ENCODE peak calls at places on chromosome 14, in six cellular contexts. One of them, this sample, is unnamed.

GRCh38 chr14:103483600-103483999 is 39.0 kb downstream of the CKB start:
- DNase-seq in naive thymus-derived CD4-positive, alpha-beta T cell: no peak
- DNase-seq in amniotic epithelial cell: peak; percentile 88
- DNase-seq in hippocampal formation: no peak
- DNase-seq in C1 segment of cervical spinal cord: no peak
- DNase-seq in activated naive CD4-positive, alpha-beta T cell treated with anti-CD3 and anti-CD28 coated beads for 36 hours: no peak
- DNase-seq in this sample: no peak

GRCh38 chr14:99191663-99192621 is 80.1 kb downstream of the BCL11B start:
- DNase-seq in activated naive CD4-positive, alpha-beta T cell treated with anti-CD3 and anti-CD28 coated beads for 36 hours: peak; percentile 59
- DNase-seq in hippocampal formation: peak; percentile 10
- DNase-seq in naive thymus-derived CD4-positive, alpha-beta T cell: peak; percentile 78
- DNase-seq in C1 segment of cervical spinal cord: no peak
- DNase-seq in amniotic epithelial cell: no peak
- DNase-seq in this sample: peak; percentile 3

GRCh38 chr14:90514566-90514965 is 117.7 kb downstream of the CALM1 start:
- DNase-seq in hippocampal formation: no peak
- DNase-seq in C1 segment of cervical spinal cord: no peak
- DNase-seq in naive thymus-derived CD4-positive, alpha-beta T cell: no peak
- DNase-seq in activated naive CD4-positive, alpha-beta T cell treated with anti-CD3 and anti-CD28 coated beads for 36 hours: no peak
- DNase-seq in amniotic epithelial cell: no peak
- DNase-seq in this sample: no peak

GRCh38 chr14:35401853-35402252 is 2.7 kb downstream of the NFKBIA start:
- DNase-seq in C1 segment of cervical spinal cord: no peak
- DNase-seq in hippocampal formation: no peak
- DNase-seq in amniotic epithelial cell: peak; percentile 37
- DNase-seq in naive thymus-derived CD4-positive, alpha-beta T cell: no peak
- DNase-seq in activated naive CD4-positive, alpha-beta T cell treated with anti-CD3 and anti-CD28 coated beads for 36 hours: no peak
- DNase-seq in this sample: no peak

GRCh38 chr14:73742520-73743238 is 28.5 kb upstream of the PNMA1 start:
- DNase-seq in naive thymus-derived CD4-positive, alpha-beta T cell: no peak
- DNase-seq in amniotic epithelial cell: peak; percentile 31
- DNase-seq in C1 segment of cervical spinal cord: no peak
- DNase-seq in hippocampal formation: no peak
- DNase-seq in activated naive CD4-positive, alpha-beta T cell treated with anti-CD3 and anti-CD28 coated beads for 36 hours: peak; percentile 40
- DNase-seq in this sample: no peak

GRCh38 chr14:68972507-68973272 is 6.4 kb downstream of the ACTN1 start:
- DNase-seq in activated naive CD4-positive, alpha-beta T cell treated with anti-CD3 and anti-CD28 coated beads for 36 hours: no peak
- DNase-seq in naive thymus-derived CD4-positive, alpha-beta T cell: no peak
- DNase-seq in amniotic epithelial cell: peak; percentile 77
- DNase-seq in hippocampal formation: no peak
- DNase-seq in C1 segment of cervical spinal cord: no peak
- DNase-seq in this sample: no peak

GRCh38 chr14:74875941-74876913 is at the start of gene PROX2:
- DNase-seq in amniotic epithelial cell: no peak
- DNase-seq in activated naive CD4-positive, alpha-beta T cell treated with anti-CD3 and anti-CD28 coated beads for 36 hours: peak; percentile 30
- DNase-seq in C1 segment of cervical spinal cord: no peak
- DNase-seq in hippocampal formation: peak; percentile 22
- DNase-seq in naive thymus-derived CD4-positive, alpha-beta T cell: no peak
- DNase-seq in this sample: no peak

GRCh38 chr14:103315368-103315911 is 18.6 kb upstream of the EIF5 start:
- DNase-seq in C1 segment of cervical spinal cord: no peak
- DNase-seq in naive thymus-derived CD4-positive, alpha-beta T cell: no peak
- DNase-seq in hippocampal formation: no peak
- DNase-seq in amniotic epithelial cell: peak; percentile 85
- DNase-seq in activated naive CD4-positive, alpha-beta T cell treated with anti-CD3 and anti-CD28 coated beads for 36 hours: no peak
- DNase-seq in this sample: no peak

GRCh38 chr14:20662968-20663731 is 21.2 kb upstream of the RNASE4 start:
- DNase-seq in amniotic epithelial cell: peak; percentile 37
- DNase-seq in hippocampal formation: peak; percentile 27
- DNase-seq in activated naive CD4-positive, alpha-beta T cell treated with anti-CD3 and anti-CD28 coated beads for 36 hours: peak; percentile 94
- DNase-seq in C1 segment of cervical spinal cord: peak; percentile 23
- DNase-seq in naive thymus-derived CD4-positive, alpha-beta T cell: peak; percentile 73
- DNase-seq in this sample: peak; percentile 40

GRCh38 chr14:95291859-95292542 is 27.7 kb downstream of the CLMN start:
- DNase-seq in activated naive CD4-positive, alpha-beta T cell treated with anti-CD3 and anti-CD28 coated beads for 36 hours: peak; percentile 26
- DNase-seq in C1 segment of cervical spinal cord: peak; percentile 22
- DNase-seq in hippocampal formation: peak; percentile 43
- DNase-seq in naive thymus-derived CD4-positive, alpha-beta T cell: peak; percentile 4
- DNase-seq in amniotic epithelial cell: peak; percentile 32
- DNase-seq in this sample: peak; percentile 51

GRCh38 chr14:101028971-101029667 is 125.6 kb upstream of the RTL1 start:
- DNase-seq in activated naive CD4-positive, alpha-beta T cell treated with anti-CD3 and anti-CD28 coated beads for 36 hours: no peak
- DNase-seq in naive thymus-derived CD4-positive, alpha-beta T cell: no peak
- DNase-seq in hippocampal formation: no peak
- DNase-seq in C1 segment of cervical spinal cord: no peak
- DNase-seq in amniotic epithelial cell: no peak
- DNase-seq in this sample: no peak

GRCh38 chr14:37328673-37329072 is 130.9 kb downstream of the MIPOL1 start:
- DNase-seq in C1 segment of cervical spinal cord: no peak
- DNase-seq in amniotic epithelial cell: no peak
- DNase-seq in hippocampal formation: no peak
- DNase-seq in naive thymus-derived CD4-positive, alpha-beta T cell: no peak
- DNase-seq in activated naive CD4-positive, alpha-beta T cell treated with anti-CD3 and anti-CD28 coated beads for 36 hours: no peak
- DNase-seq in this sample: no peak

GRCh38 chr14:38042356-38042755 is 165.3 kb upstream of the SSTR1 start:
- DNase-seq in amniotic epithelial cell: peak; percentile 37
- DNase-seq in C1 segment of cervical spinal cord: no peak
- DNase-seq in activated naive CD4-positive, alpha-beta T cell treated with anti-CD3 and anti-CD28 coated beads for 36 hours: no peak
- DNase-seq in hippocampal formation: no peak
- DNase-seq in naive thymus-derived CD4-positive, alpha-beta T cell: no peak
- DNase-seq in this sample: no peak

GRCh38 chr14:83019744-83020414 is 1486.2 kb upstream of the SEL1L start:
- DNase-seq in amniotic epithelial cell: no peak
- DNase-seq in naive thymus-derived CD4-positive, alpha-beta T cell: no peak
- DNase-seq in activated naive CD4-positive, alpha-beta T cell treated with anti-CD3 and anti-CD28 coated beads for 36 hours: no peak
- DNase-seq in hippocampal formation: no peak
- DNase-seq in C1 segment of cervical spinal cord: no peak
- DNase-seq in this sample: no peak

GRCh38 chr14:84749191-84749945 is 780.6 kb upstream of the FLRT2 start:
- DNase-seq in C1 segment of cervical spinal cord: no peak
- DNase-seq in activated naive CD4-positive, alpha-beta T cell treated with anti-CD3 and anti-CD28 coated beads for 36 hours: no peak
- DNase-seq in amniotic epithelial cell: no peak
- DNase-seq in naive thymus-derived CD4-positive, alpha-beta T cell: no peak
- DNase-seq in hippocampal formation: no peak
- DNase-seq in this sample: no peak

GRCh38 chr14:73238941-73239340 is 1.6 kb downstream of the PAPLN start:
- DNase-seq in hippocampal formation: no peak
- DNase-seq in amniotic epithelial cell: no peak
- DNase-seq in C1 segment of cervical spinal cord: no peak
- DNase-seq in naive thymus-derived CD4-positive, alpha-beta T cell: no peak
- DNase-seq in activated naive CD4-positive, alpha-beta T cell treated with anti-CD3 and anti-CD28 coated beads for 36 hours: no peak
- DNase-seq in this sample: no peak

GRCh38 chr14:90504643-90505042 is 107.8 kb downstream of the CALM1 start:
- DNase-seq in C1 segment of cervical spinal cord: no peak
- DNase-seq in hippocampal formation: no peak
- DNase-seq in naive thymus-derived CD4-positive, alpha-beta T cell: no peak
- DNase-seq in activated naive CD4-positive, alpha-beta T cell treated with anti-CD3 and anti-CD28 coated beads for 36 hours: no peak
- DNase-seq in amniotic epithelial cell: no peak
- DNase-seq in this sample: no peak

GRCh38 chr14:33465952-33466700 is 484.7 kb downstream of the EGLN3 start:
- DNase-seq in C1 segment of cervical spinal cord: no peak
- DNase-seq in naive thymus-derived CD4-positive, alpha-beta T cell: no peak
- DNase-seq in amniotic epithelial cell: peak; percentile 75
- DNase-seq in hippocampal formation: no peak
- DNase-seq in activated naive CD4-positive, alpha-beta T cell treated with anti-CD3 and anti-CD28 coated beads for 36 hours: no peak
- DNase-seq in this sample: no peak

GRCh38 chr14:101905614-101906013 is 58.8 kb upstream of the DYNC1H1 start:
- DNase-seq in C1 segment of cervical spinal cord: no peak
- DNase-seq in amniotic epithelial cell: no peak
- DNase-seq in hippocampal formation: no peak
- DNase-seq in naive thymus-derived CD4-positive, alpha-beta T cell: no peak
- DNase-seq in activated naive CD4-positive, alpha-beta T cell treated with anti-CD3 and anti-CD28 coated beads for 36 hours: no peak
- DNase-seq in this sample: no peak

GRCh38 chr14:93951798-93952540 is 24.4 kb downstream of the ASB2 start:
- DNase-seq in naive thymus-derived CD4-positive, alpha-beta T cell: no peak
- DNase-seq in activated naive CD4-positive, alpha-beta T cell treated with anti-CD3 and anti-CD28 coated beads for 36 hours: no peak
- DNase-seq in hippocampal formation: no peak
- DNase-seq in C1 segment of cervical spinal cord: no peak
- DNase-seq in amniotic epithelial cell: peak; percentile 21
- DNase-seq in this sample: no peak

GRCh38 chr14:91387135-91387849 is 30.3 kb downstream of the CCDC88C start:
- DNase-seq in C1 segment of cervical spinal cord: no peak
- DNase-seq in activated naive CD4-positive, alpha-beta T cell treated with anti-CD3 and anti-CD28 coated beads for 36 hours: no peak
- DNase-seq in hippocampal formation: no peak
- DNase-seq in amniotic epithelial cell: peak; percentile 10
- DNase-seq in naive thymus-derived CD4-positive, alpha-beta T cell: no peak
- DNase-seq in this sample: no peak

GRCh38 chr14:52042371-52043037 is 26.4 kb downstream of the NID2 start:
- DNase-seq in amniotic epithelial cell: no peak
- DNase-seq in C1 segment of cervical spinal cord: no peak
- DNase-seq in hippocampal formation: no peak
- DNase-seq in naive thymus-derived CD4-positive, alpha-beta T cell: no peak
- DNase-seq in activated naive CD4-positive, alpha-beta T cell treated with anti-CD3 and anti-CD28 coated beads for 36 hours: no peak
- DNase-seq in this sample: no peak

This sample was measured in midbrain.